ENCODE peak calls at places on chromosomes 4 and X, in five cellular contexts. P is tibial nerve; M is heart right ventricle; A is Peyer's patch; B is CD8-positive, alpha-beta memory T cell. H is an unnamed sample.

GRCh38 chr4:45453258-45453841 is 670.5 kb downstream of the GABRG1 start:
- DNase-seq in A (no peak), P (no peak), M (no peak), B (no peak), H (no peak)

GRCh38 chr4:159384619-159385018 is 281.7 kb downstream of the RAPGEF2 start:
- DNase-seq in M (no peak), P (no peak), B (no peak), A (no peak), H (no peak)

GRCh38 chr4:110514889-110515479 is 39.0 kb downstream of the ENPEP start:
- DNase-seq in A (no peak), B (no peak), P (no peak), M (no peak), H (no peak)

GRCh38 chr4:94348705-94349104 is 6.1 kb upstream of the HPGDS start:
- DNase-seq in P (no peak), A (no peak), B (no peak), M (no peak), H (no peak)

GRCh38 chrX:41273638-41274037 is 60.3 kb upstream of the DDX3X start:
- DNase-seq in A (no peak), P (no peak), M (no peak), B (no peak), H (no peak)

GRCh38 chr4:163251204-163251603 is 81.2 kb downstream of the NPY1R start:
- DNase-seq in M (no peak), A (no peak), B (no peak), P (no peak), H (no peak)

GRCh38 chr4:931960-932712 is at the start of the genes GAK and TMEM175:
- DNase-seq in B (peak; percentile 96), P (peak; percentile 93), A (peak; percentile 99), M (peak; percentile 93), H (peak; percentile 98)

GRCh38 chr4:2075987-2076907 is 17.1 kb downstream of the NAT8L start:
- DNase-seq in A (peak; percentile 43), M (no peak), P (no peak), B (no peak), H (no peak)

GRCh38 chr4:114263233-114263632 is 283.8 kb upstream of the ARSJ start:
- DNase-seq in P (no peak), B (no peak), A (no peak), M (no peak), H (no peak)

GRCh38 chrX:71577682-71578081 is 555 bp upstream of the GCNA start:
- DNase-seq in P (no peak), M (no peak), A (no peak), B (no peak), H (no peak)

GRCh38 chr4:158172558-158173258 is at the start of gene GASK1B:
- DNase-seq in A (peak; percentile 50), M (peak; percentile 68), P (peak; percentile 23), B (no peak), H (no peak)

GRCh38 chr4:113469926-113470325 is 291.6 kb downstream of the CAMK2D start:
- DNase-seq in P (no peak), A (no peak), M (no peak), B (no peak), H (no peak)

DNA sequence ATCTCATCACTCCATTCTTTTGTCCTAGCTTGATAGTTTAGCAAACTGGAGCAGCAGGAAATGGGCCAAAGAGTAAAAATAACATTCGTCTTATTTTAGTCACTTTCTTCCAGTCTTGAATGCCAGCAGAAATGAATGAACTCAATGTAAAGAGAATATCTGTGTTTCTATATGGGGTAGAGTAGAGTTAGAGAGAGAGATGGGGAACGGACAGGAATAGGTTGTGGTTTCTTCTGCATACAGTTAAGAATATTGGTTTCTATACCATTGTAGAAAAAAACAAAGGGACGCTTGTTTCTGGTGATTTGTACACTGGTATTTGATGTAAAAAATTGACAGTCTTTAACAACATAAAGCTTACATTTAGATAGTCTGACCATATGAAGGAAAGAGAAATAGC is 8.9 kb downstream of the GPR174 start:
- DNase-seq in B (no peak), P (no peak), A (no peak), M (no peak), H (no peak)
- H3K27ac ChIP-seq in B (no peak overlapping the region), P (no peak overlapping the region), A (peak overlapping the region; percentile 53), M (no peak overlapping the region), H (no peak overlapping the region)

GRCh38 chr4:4821577-4821976 is 37.9 kb upstream of the MSX1 start:
- DNase-seq in M (no peak), A (no peak), P (no peak), B (no peak), H (no peak)
- H3K4me1 ChIP-seq in M (no peaks in the 10 kb centered on the region), A (no peaks in the 10 kb centered on the region), P (no peaks in the 10 kb centered on the region), B (no peaks in the 10 kb centered on the region), H (no peaks in the 10 kb centered on the region)

DNA sequence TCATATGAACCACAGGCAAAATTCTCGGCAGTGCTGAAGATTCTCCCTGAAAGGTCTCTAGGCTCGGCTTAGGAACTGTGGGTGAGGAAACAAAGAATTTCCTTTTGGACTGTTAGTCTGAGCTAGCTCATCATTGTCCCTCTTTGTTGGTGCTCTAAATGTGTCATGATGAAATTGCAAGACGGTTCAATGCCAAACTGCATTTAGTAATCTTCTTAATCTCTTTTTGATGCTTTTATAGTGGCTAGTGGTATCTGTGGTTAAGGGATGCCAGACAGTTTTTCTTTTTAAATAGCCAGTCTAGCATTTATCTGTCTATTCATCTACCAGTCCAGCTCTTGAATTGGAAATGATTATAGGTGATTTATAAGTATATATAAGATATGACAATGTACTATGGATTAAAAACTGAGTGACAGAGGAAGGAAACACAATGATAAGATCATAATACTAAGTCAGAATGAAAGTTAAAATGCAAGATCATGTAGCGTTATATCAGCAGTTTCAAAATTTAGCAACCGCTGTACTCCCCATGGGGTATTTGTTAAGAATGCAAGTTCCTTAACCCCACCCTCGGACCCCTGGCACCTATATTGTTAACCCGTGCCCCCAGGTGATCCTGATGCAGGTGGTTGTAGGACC is 31.2 kb upstream of the PTTG2 start:
- DNase-seq in M (no peak), A (no peak), P (no peak), B (no peak), H (no peak)
- H3K27ac ChIP-seq in M (no peak overlapping the region), A (no peak overlapping the region), P (no peak overlapping the region), B (no peak overlapping the region), H (no peak overlapping the region)

GRCh38 chr4:168540086-168540864 is 43.4 kb downstream of the PALLD start:
- DNase-seq in A (no peak), M (no peak), B (no peak), P (no peak), H (no peak)

GRCh38 chr4:168535689-168536088 is 38.8 kb downstream of the PALLD start:
- DNase-seq in M (no peak), P (no peak), A (no peak), B (no peak), H (no peak)

GRCh38 chr4:168536448-168536847 is 39.6 kb downstream of the PALLD start:
- DNase-seq in B (no peak), M (no peak), P (no peak), A (no peak), H (no peak)

GRCh38 chr4:168537086-168537485 is 40.2 kb downstream of the PALLD start:
- DNase-seq in B (no peak), P (no peak), A (no peak), M (no peak), H (no peak)

GRCh38 chr4:168537556-168537955 is 40.7 kb downstream of the PALLD start:
- DNase-seq in P (no peak), M (no peak), B (no peak), A (no peak), H (no peak)
- H3K4me1 ChIP-seq in P (no peaks in the 10 kb centered on the region), M (no peaks in the 10 kb centered on the region), B (no peaks in the 10 kb centered on the region), A (no peaks in the 10 kb centered on the region), H (no peaks in the 10 kb centered on the region)

GRCh38 chrX:19811807-19812604 is 75.4 kb downstream of the SH3KBP1 start:
- DNase-seq in A (no peak), M (no peak), P (no peak), B (no peak), H (no peak)

GRCh38 chrX:19807414-19807813 is 80.0 kb downstream of the SH3KBP1 start:
- DNase-seq in B (no peak), A (no peak), M (no peak), P (no peak), H (no peak)

GRCh38 chrX:19810370-19810769 is 77.0 kb downstream of the SH3KBP1 start:
- DNase-seq in M (no peak), A (no peak), P (no peak), B (no peak), H (no peak)

GRCh38 chrX:19814240-19814639 is 73.2 kb downstream of the SH3KBP1 start:
- DNase-seq in P (no peak), M (no peak), B (no peak), A (no peak), H (no peak)

GRCh38 chrX:19810809-19811208 is 76.6 kb downstream of the SH3KBP1 start:
- DNase-seq in A (no peak), B (no peak), P (no peak), M (no peak), H (no peak)
- H3K27ac ChIP-seq in A (no peak overlapping the region), B (no peak overlapping the region), P (no peak overlapping the region), M (no peak overlapping the region), H (no peak overlapping the region)

DNA sequence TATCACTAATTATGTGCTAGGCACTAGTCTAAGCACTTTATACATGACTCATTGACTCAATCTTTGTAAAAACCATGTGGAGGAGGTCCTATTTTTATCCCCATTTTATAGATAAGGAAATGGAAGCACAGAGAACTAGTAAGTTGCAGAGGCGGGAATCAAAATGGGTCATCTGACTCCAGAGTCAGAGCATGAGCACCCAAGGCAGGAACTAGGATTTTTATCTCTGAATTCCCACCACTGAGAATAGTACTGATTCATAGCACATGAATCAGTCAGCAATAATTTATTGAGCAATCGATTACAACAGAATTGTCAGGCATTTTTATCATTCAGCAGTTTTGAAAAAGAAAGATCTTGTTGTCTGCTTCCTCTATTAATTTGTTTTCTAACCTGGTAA is 19.3 kb downstream of the SCARB2 start:
- DNase-seq in A (no peak), M (no peak), P (no peak), B (no peak), H (no peak)
- H3K4me1 ChIP-seq in A (no peaks in the 10 kb centered on the region), M (peaks cover 49% of the 10 kb centered on the region), P (peaks cover 4% of the 10 kb centered on the region), B (peaks cover 13% of the 10 kb centered on the region), H (no peaks in the 10 kb centered on the region)

H was measured in sigmoid colon.